ENCODE peak calls at places on chromosomes 5 and 9, in nine cellular contexts. One of them, this sample, is unnamed.

GRCh38 chr5:107199756-107200155 is 471.0 kb downstream of the EFNA5 start:
- DNase-seq in PC-9: no peak
- DNase-seq in kidney: no peak
- DNase-seq in activated CD8-positive, alpha-beta T cell treated with anti-CD3 and anti-CD28 coated beads for 36 hours: no peak
- DNase-seq in psoas muscle: no peak
- DNase-seq in HFFc6: no peak
- DNase-seq in fibroblast of pulmonary artery: no peak
- DNase-seq in body of pancreas: no peak
- DNase-seq in A549: no peak
- DNase-seq in this sample: no peak

GRCh38 chr9:98339987-98340564 is 84.6 kb upstream of the TBC1D2 start:
- DNase-seq in A549: no peak
- DNase-seq in psoas muscle: no peak
- DNase-seq in body of pancreas: no peak
- DNase-seq in HFFc6: no peak
- DNase-seq in kidney: no peak
- DNase-seq in PC-9: no peak
- DNase-seq in fibroblast of pulmonary artery: no peak
- DNase-seq in activated CD8-positive, alpha-beta T cell treated with anti-CD3 and anti-CD28 coated beads for 36 hours: no peak
- DNase-seq in this sample: no peak

GRCh38 chr5:169712428-169712827 is 75.4 kb downstream of the DOCK2 start:
- DNase-seq in body of pancreas: no peak
- DNase-seq in HFFc6: no peak
- DNase-seq in activated CD8-positive, alpha-beta T cell treated with anti-CD3 and anti-CD28 coated beads for 36 hours: no peak
- DNase-seq in PC-9: no peak
- DNase-seq in A549: no peak
- DNase-seq in kidney: no peak
- DNase-seq in psoas muscle: no peak
- DNase-seq in fibroblast of pulmonary artery: no peak
- DNase-seq in this sample: no peak

GRCh38 chr9:110626109-110626829 is 42.3 kb upstream of the MUSK start:
- DNase-seq in psoas muscle: no peak
- DNase-seq in HFFc6: peak
- DNase-seq in activated CD8-positive, alpha-beta T cell treated with anti-CD3 and anti-CD28 coated beads for 36 hours: peak
- DNase-seq in kidney: no peak
- DNase-seq in body of pancreas: no peak
- DNase-seq in A549: no peak
- DNase-seq in fibroblast of pulmonary artery: peak
- DNase-seq in PC-9: no peak
- DNase-seq in this sample: no peak

GRCh38 chr9:107734231-107735014 is 244.9 kb upstream of the KLF4 start:
- DNase-seq in body of pancreas: no peak
- DNase-seq in PC-9: peak
- DNase-seq in psoas muscle: peak
- DNase-seq in HFFc6: peak
- DNase-seq in A549: no peak
- DNase-seq in fibroblast of pulmonary artery: peak
- DNase-seq in activated CD8-positive, alpha-beta T cell treated with anti-CD3 and anti-CD28 coated beads for 36 hours: no peak
- DNase-seq in kidney: peak
- DNase-seq in this sample: no peak

GRCh38 chr5:3181641-3182040 is 414.0 kb upstream of the IRX1 start:
- DNase-seq in PC-9: no peak
- DNase-seq in activated CD8-positive, alpha-beta T cell treated with anti-CD3 and anti-CD28 coated beads for 36 hours: no peak
- DNase-seq in body of pancreas: no peak
- DNase-seq in fibroblast of pulmonary artery: no peak
- DNase-seq in A549: no peak
- DNase-seq in kidney: no peak
- DNase-seq in psoas muscle: no peak
- DNase-seq in HFFc6: no peak
- DNase-seq in this sample: no peak

GRCh38 chr5:61332891-61333350 is 863 bp downstream of the ZSWIM6 start:
- DNase-seq in kidney: peak
- DNase-seq in A549: peak
- DNase-seq in HFFc6: peak
- DNase-seq in psoas muscle: peak
- DNase-seq in fibroblast of pulmonary artery: peak
- DNase-seq in body of pancreas: peak
- DNase-seq in activated CD8-positive, alpha-beta T cell treated with anti-CD3 and anti-CD28 coated beads for 36 hours: peak
- DNase-seq in PC-9: peak
- DNase-seq in this sample: peak

GRCh38 chr9:89359018-89359417 is 40.7 kb downstream of the SECISBP2 start:
- DNase-seq in body of pancreas: peak
- DNase-seq in A549: no peak
- DNase-seq in fibroblast of pulmonary artery: no peak
- DNase-seq in activated CD8-positive, alpha-beta T cell treated with anti-CD3 and anti-CD28 coated beads for 36 hours: no peak
- DNase-seq in PC-9: no peak
- DNase-seq in HFFc6: no peak
- DNase-seq in psoas muscle: peak
- DNase-seq in kidney: no peak
- DNase-seq in this sample: no peak

GRCh38 chr5:173800340-173800739 is 87.8 kb upstream of the CPEB4 start:
- DNase-seq in body of pancreas: no peak
- DNase-seq in fibroblast of pulmonary artery: peak
- DNase-seq in PC-9: no peak
- DNase-seq in activated CD8-positive, alpha-beta T cell treated with anti-CD3 and anti-CD28 coated beads for 36 hours: no peak
- DNase-seq in HFFc6: peak
- DNase-seq in psoas muscle: no peak
- DNase-seq in A549: no peak
- DNase-seq in kidney: no peak
- DNase-seq in this sample: no peak

GRCh38 chr5:106801554-106801953 is 869.2 kb downstream of the EFNA5 start:
- DNase-seq in psoas muscle: no peak
- DNase-seq in kidney: no peak
- DNase-seq in HFFc6: no peak
- DNase-seq in body of pancreas: no peak
- DNase-seq in PC-9: no peak
- DNase-seq in activated CD8-positive, alpha-beta T cell treated with anti-CD3 and anti-CD28 coated beads for 36 hours: no peak
- DNase-seq in A549: no peak
- DNase-seq in fibroblast of pulmonary artery: no peak
- DNase-seq in this sample: no peak

GRCh38 chr9:27542519-27542918 is 12.9 kb upstream of the MOB3B start:
- DNase-seq in A549: no peak
- DNase-seq in activated CD8-positive, alpha-beta T cell treated with anti-CD3 and anti-CD28 coated beads for 36 hours: no peak
- DNase-seq in kidney: no peak
- DNase-seq in psoas muscle: no peak
- DNase-seq in PC-9: no peak
- DNase-seq in HFFc6: no peak
- DNase-seq in fibroblast of pulmonary artery: peak
- DNase-seq in body of pancreas: no peak
- DNase-seq in this sample: no peak

GRCh38 chr5:122221857-122222256 is 90.2 kb upstream of the SNCAIP start:
- DNase-seq in HFFc6: no peak
- DNase-seq in fibroblast of pulmonary artery: no peak
- DNase-seq in A549: no peak
- DNase-seq in activated CD8-positive, alpha-beta T cell treated with anti-CD3 and anti-CD28 coated beads for 36 hours: no peak
- DNase-seq in PC-9: no peak
- DNase-seq in kidney: no peak
- DNase-seq in body of pancreas: no peak
- DNase-seq in psoas muscle: no peak
- DNase-seq in this sample: no peak

GRCh38 chr9:134049772-134050588 is 17.8 kb downstream of the BRD3 start:
- DNase-seq in fibroblast of pulmonary artery: no peak
- DNase-seq in A549: no peak
- DNase-seq in activated CD8-positive, alpha-beta T cell treated with anti-CD3 and anti-CD28 coated beads for 36 hours: no peak
- DNase-seq in PC-9: no peak
- DNase-seq in psoas muscle: peak
- DNase-seq in HFFc6: no peak
- DNase-seq in body of pancreas: no peak
- DNase-seq in kidney: peak
- DNase-seq in this sample: no peak

GRCh38 chr5:170809551-170809950 is 26.0 kb downstream of the GABRP start:
- DNase-seq in activated CD8-positive, alpha-beta T cell treated with anti-CD3 and anti-CD28 coated beads for 36 hours: no peak
- DNase-seq in A549: peak
- DNase-seq in kidney: no peak
- DNase-seq in PC-9: peak
- DNase-seq in fibroblast of pulmonary artery: peak
- DNase-seq in body of pancreas: peak
- DNase-seq in psoas muscle: no peak
- DNase-seq in HFFc6: peak
- DNase-seq in this sample: no peak

GRCh38 chr5:147466581-147466980 is 43.3 kb downstream of the DPYSL3 start:
- DNase-seq in body of pancreas: no peak
- DNase-seq in A549: no peak
- DNase-seq in activated CD8-positive, alpha-beta T cell treated with anti-CD3 and anti-CD28 coated beads for 36 hours: no peak
- DNase-seq in fibroblast of pulmonary artery: no peak
- DNase-seq in HFFc6: no peak
- DNase-seq in psoas muscle: no peak
- DNase-seq in PC-9: no peak
- DNase-seq in kidney: no peak
- DNase-seq in this sample: no peak

GRCh38 chr5:159341914-159342313 is 11.6 kb upstream of the IL12B start:
- DNase-seq in HFFc6: peak
- DNase-seq in fibroblast of pulmonary artery: peak
- DNase-seq in activated CD8-positive, alpha-beta T cell treated with anti-CD3 and anti-CD28 coated beads for 36 hours: peak
- DNase-seq in A549: peak
- DNase-seq in psoas muscle: no peak
- DNase-seq in kidney: no peak
- DNase-seq in body of pancreas: peak
- DNase-seq in PC-9: peak
- DNase-seq in this sample: no peak

GRCh38 chr5:154783774-154784460 is 28.7 kb downstream of the LARP1 start:
- DNase-seq in body of pancreas: peak
- DNase-seq in psoas muscle: no peak
- DNase-seq in activated CD8-positive, alpha-beta T cell treated with anti-CD3 and anti-CD28 coated beads for 36 hours: peak
- DNase-seq in HFFc6: no peak
- DNase-seq in fibroblast of pulmonary artery: peak
- DNase-seq in kidney: no peak
- DNase-seq in PC-9: no peak
- DNase-seq in A549: no peak
- DNase-seq in this sample: no peak

GRCh38 chr9:114685951-114686350 is 4.0 kb upstream of the TEX48 start:
- DNase-seq in A549: no peak
- DNase-seq in PC-9: no peak
- DNase-seq in kidney: no peak
- DNase-seq in HFFc6: no peak
- DNase-seq in activated CD8-positive, alpha-beta T cell treated with anti-CD3 and anti-CD28 coated beads for 36 hours: no peak
- DNase-seq in psoas muscle: no peak
- DNase-seq in body of pancreas: no peak
- DNase-seq in fibroblast of pulmonary artery: no peak
- DNase-seq in this sample: no peak

GRCh38 chr5:81631124-81631523 is 119.8 kb downstream of the SSBP2 start:
- DNase-seq in A549: no peak
- DNase-seq in body of pancreas: no peak
- DNase-seq in fibroblast of pulmonary artery: no peak
- DNase-seq in kidney: no peak
- DNase-seq in HFFc6: no peak
- DNase-seq in psoas muscle: no peak
- DNase-seq in PC-9: no peak
- DNase-seq in activated CD8-positive, alpha-beta T cell treated with anti-CD3 and anti-CD28 coated beads for 36 hours: peak
- DNase-seq in this sample: no peak

GRCh38 chr5:157222506-157223230 is 42.0 kb downstream of the ITK start:
- DNase-seq in body of pancreas: no peak
- DNase-seq in psoas muscle: no peak
- DNase-seq in HFFc6: peak
- DNase-seq in fibroblast of pulmonary artery: no peak
- DNase-seq in A549: no peak
- DNase-seq in PC-9: no peak
- DNase-seq in kidney: no peak
- DNase-seq in activated CD8-positive, alpha-beta T cell treated with anti-CD3 and anti-CD28 coated beads for 36 hours: peak
- DNase-seq in this sample: no peak

GRCh38 chr9:126773004-126773607 is 31.7 kb upstream of the ZBTB43 start:
- DNase-seq in activated CD8-positive, alpha-beta T cell treated with anti-CD3 and anti-CD28 coated beads for 36 hours: peak
- DNase-seq in HFFc6: peak
- DNase-seq in kidney: no peak
- DNase-seq in fibroblast of pulmonary artery: peak
- DNase-seq in psoas muscle: no peak
- DNase-seq in PC-9: no peak
- DNase-seq in body of pancreas: no peak
- DNase-seq in A549: peak
- DNase-seq in this sample: no peak
- TF ChIP-seq CTCF in activated CD8-positive, alpha-beta T cell treated with anti-CD3 and anti-CD28 coated beads for 36 hours: peak
- TF ChIP-seq CTCF in HFFc6: peak
- TF ChIP-seq CTCF in kidney: peak
- TF ChIP-seq CTCF in fibroblast of pulmonary artery: peak
- TF ChIP-seq CTCF in psoas muscle: peak
- TF ChIP-seq CTCF in PC-9: peak
- TF ChIP-seq CTCF in body of pancreas: no peak
- TF ChIP-seq CTCF in A549: peak
- TF ChIP-seq CTCF in this sample: no peak

DNA sequence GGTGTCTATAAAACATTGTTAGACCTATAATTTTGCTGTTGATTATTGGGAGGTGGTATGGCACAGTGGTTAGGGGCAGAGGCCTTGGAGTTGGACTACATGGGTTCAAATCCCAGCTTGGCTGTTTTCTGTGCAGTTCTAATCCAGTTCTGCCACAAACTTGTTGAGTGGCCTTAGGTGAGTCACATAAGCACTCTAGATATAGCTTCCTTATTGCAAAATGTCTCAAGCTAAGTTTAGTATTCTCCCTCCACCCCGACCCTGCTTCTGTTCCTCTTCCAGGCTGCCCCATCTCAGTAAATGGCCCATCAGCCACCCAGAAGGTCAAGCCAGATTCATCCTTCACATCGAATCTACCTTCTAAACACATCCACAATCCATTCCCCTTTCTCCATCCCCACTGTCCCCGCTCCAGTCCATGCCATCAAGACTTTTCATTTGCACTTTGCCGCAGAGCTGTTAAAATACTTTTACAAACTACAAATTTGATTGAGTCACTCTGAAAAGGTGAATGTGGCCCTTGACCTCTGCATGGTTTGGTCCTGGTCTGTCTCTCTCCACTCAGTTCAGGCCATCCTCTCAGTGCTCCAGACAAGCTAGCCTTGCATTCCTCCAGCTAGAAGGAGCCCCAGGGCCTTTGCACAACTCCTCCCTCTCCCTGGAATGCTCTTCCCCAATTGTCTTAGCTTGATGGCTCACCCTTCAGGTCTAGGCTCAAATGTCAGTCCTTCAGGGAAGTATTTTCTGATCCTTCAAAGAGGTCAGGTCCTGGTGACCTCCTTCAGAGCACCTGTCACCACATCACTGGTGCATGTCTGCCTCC is 10.0 kb upstream of the HDHD3 start:
- DNase-seq in fibroblast of pulmonary artery: no peak
- DNase-seq in activated CD8-positive, alpha-beta T cell treated with anti-CD3 and anti-CD28 coated beads for 36 hours: no peak
- DNase-seq in A549: no peak
- DNase-seq in PC-9: no peak
- DNase-seq in HFFc6: no peak
- DNase-seq in psoas muscle: no peak
- DNase-seq in body of pancreas: no peak
- DNase-seq in kidney: no peak
- DNase-seq in this sample: no peak
- TF ChIP-seq CTCF in fibroblast of pulmonary artery: no peak
- TF ChIP-seq CTCF in activated CD8-positive, alpha-beta T cell treated with anti-CD3 and anti-CD28 coated beads for 36 hours: no peak
- TF ChIP-seq CTCF in A549: no peak
- TF ChIP-seq CTCF in PC-9: no peak
- TF ChIP-seq CTCF in HFFc6: no peak
- TF ChIP-seq CTCF in psoas muscle: no peak
- TF ChIP-seq CTCF in body of pancreas: no peak
- TF ChIP-seq CTCF in kidney: no peak
- TF ChIP-seq CTCF in this sample: no peak

GRCh38 chr9:137582286-137582860 is 3.6 kb upstream of the DPH7 start:
- DNase-seq in fibroblast of pulmonary artery: peak
- DNase-seq in body of pancreas: peak
- DNase-seq in HFFc6: no peak
- DNase-seq in kidney: peak
- DNase-seq in A549: peak
- DNase-seq in PC-9: no peak
- DNase-seq in activated CD8-positive, alpha-beta T cell treated with anti-CD3 and anti-CD28 coated beads for 36 hours: peak
- DNase-seq in psoas muscle: peak
- DNase-seq in this sample: no peak
- TF ChIP-seq CTCF in fibroblast of pulmonary artery: peak
- TF ChIP-seq CTCF in body of pancreas: peak
- TF ChIP-seq CTCF in HFFc6: peak
- TF ChIP-seq CTCF in kidney: no peak
- TF ChIP-seq CTCF in A549: peak
- TF ChIP-seq CTCF in PC-9: peak
- TF ChIP-seq CTCF in activated CD8-positive, alpha-beta T cell treated with anti-CD3 and anti-CD28 coated beads for 36 hours: peak
- TF ChIP-seq CTCF in psoas muscle: peak
- TF ChIP-seq CTCF in this sample: no peak

GRCh38 chr5:149829954-149830353 is 99.8 kb downstream of the PPARGC1B start:
- DNase-seq in HFFc6: no peak
- DNase-seq in kidney: no peak
- DNase-seq in activated CD8-positive, alpha-beta T cell treated with anti-CD3 and anti-CD28 coated beads for 36 hours: peak
- DNase-seq in body of pancreas: no peak
- DNase-seq in psoas muscle: no peak
- DNase-seq in A549: peak
- DNase-seq in PC-9: no peak
- DNase-seq in fibroblast of pulmonary artery: no peak
- DNase-seq in this sample: no peak
- TF ChIP-seq CTCF in HFFc6: peak
- TF ChIP-seq CTCF in kidney: no peak
- TF ChIP-seq CTCF in activated CD8-positive, alpha-beta T cell treated with anti-CD3 and anti-CD28 coated beads for 36 hours: peak
- TF ChIP-seq CTCF in body of pancreas: no peak
- TF ChIP-seq CTCF in psoas muscle: peak
- TF ChIP-seq CTCF in A549: no peak
- TF ChIP-seq CTCF in PC-9: peak
- TF ChIP-seq CTCF in fibroblast of pulmonary artery: peak
- TF ChIP-seq CTCF in this sample: no peak